ENCODE peak calls at places on chromosome 9, in five cellular contexts. G is astrocyte of the spinal cord, K is dorsolateral prefrontal cortex, J is fibroblast of mammary gland, W is heart left ventricle. B is an unnamed sample.

GRCh38 chr9:7777776-7778175 is 21.8 kb downstream of the DMAC1 start:
- DNase-seq in G (no peak), K (no peak), J (peak; percentile 29), W (no peak), B (no peak)

GRCh38 chr9:131579789-131580211 is 34.5 kb downstream of the PRRT1B start:
- DNase-seq in G (no peak), K (no peak), J (no peak), W (peak; percentile 48), B (no peak)

GRCh38 chr9:116002624-116003023 is 151.0 kb upstream of the PAPPA start:
- DNase-seq in G (peak; percentile 40), K (no peak), J (peak; percentile 73), W (no peak), B (no peak)

GRCh38 chr9:19371942-19372341 is 8.1 kb downstream of the RPS6 start:
- DNase-seq in G (no peak), K (no peak), J (no peak), W (no peak), B (no peak)

GRCh38 chr9:131499254-131499653 is 3.5 kb upstream of the POMT1 start:
- DNase-seq in G (no peak), K (no peak), J (no peak), W (no peak), B (no peak)

GRCh38 chr9:127822108-127822507 is 19.4 kb downstream of the FPGS start:
- DNase-seq in G (no peak), K (no peak), J (no peak), W (no peak), B (no peak)

GRCh38 chr9:129309041-129309430 is 131.0 kb upstream of the IER5L start:
- DNase-seq in G (no peak), K (no peak), J (no peak), W (peak; percentile 11), B (no peak)

GRCh38 chr9:85704744-85705143 is 37.0 kb downstream of the AGTPBP1 start:
- DNase-seq in G (no peak), K (no peak), J (no peak), W (no peak), B (no peak)

GRCh38 chr9:126613656-126614055 is at the start of gene LMX1B:
- DNase-seq in G (no peak), K (no peak), J (peak; percentile 44), W (peak; percentile 77), B (no peak)

GRCh38 chr9:113901196-113901818 is 25.2 kb downstream of the ZNF618 start:
- DNase-seq in G (no peak), K (peak; percentile 31), J (no peak), W (no peak), B (no peak)

GRCh38 chr9:129487658-129488483 is 133.0 kb downstream of the C9orf50 start:
- DNase-seq in G (peak; percentile 71), K (peak; percentile 65), J (peak; percentile 71), W (peak; percentile 56), B (no peak)

GRCh38 chr9:4490705-4491620 is 695 bp downstream of the SLC1A1 start:
- DNase-seq in G (no peak), K (peak; percentile 18), J (no peak), W (peak; percentile 19), B (no peak)

GRCh38 chr9:93525476-93525875 is 50.9 kb upstream of the PHF2 start:
- DNase-seq in G (peak; percentile 18), K (peak; percentile 61), J (peak; percentile 25), W (no peak), B (no peak)

GRCh38 chr9:93261735-93262523 is 78.0 kb downstream of the WNK2 start:
- DNase-seq in G (no peak), K (no peak), J (no peak), W (no peak), B (no peak)

GRCh38 chr9:12819436-12820185 is 44.8 kb downstream of the LURAP1L start:
- DNase-seq in G (no peak), K (peak; percentile 29), J (peak; percentile 69), W (no peak), B (no peak)

GRCh38 chr9:101677864-101678263 is 60.6 kb downstream of the GRIN3A start:
- DNase-seq in G (no peak), K (no peak), J (no peak), W (no peak), B (no peak)

GRCh38 chr9:126125177-126125576 is 201.5 kb upstream of the MVB12B start:
- DNase-seq in G (no peak), K (no peak), J (no peak), W (no peak), B (no peak)

DNA sequence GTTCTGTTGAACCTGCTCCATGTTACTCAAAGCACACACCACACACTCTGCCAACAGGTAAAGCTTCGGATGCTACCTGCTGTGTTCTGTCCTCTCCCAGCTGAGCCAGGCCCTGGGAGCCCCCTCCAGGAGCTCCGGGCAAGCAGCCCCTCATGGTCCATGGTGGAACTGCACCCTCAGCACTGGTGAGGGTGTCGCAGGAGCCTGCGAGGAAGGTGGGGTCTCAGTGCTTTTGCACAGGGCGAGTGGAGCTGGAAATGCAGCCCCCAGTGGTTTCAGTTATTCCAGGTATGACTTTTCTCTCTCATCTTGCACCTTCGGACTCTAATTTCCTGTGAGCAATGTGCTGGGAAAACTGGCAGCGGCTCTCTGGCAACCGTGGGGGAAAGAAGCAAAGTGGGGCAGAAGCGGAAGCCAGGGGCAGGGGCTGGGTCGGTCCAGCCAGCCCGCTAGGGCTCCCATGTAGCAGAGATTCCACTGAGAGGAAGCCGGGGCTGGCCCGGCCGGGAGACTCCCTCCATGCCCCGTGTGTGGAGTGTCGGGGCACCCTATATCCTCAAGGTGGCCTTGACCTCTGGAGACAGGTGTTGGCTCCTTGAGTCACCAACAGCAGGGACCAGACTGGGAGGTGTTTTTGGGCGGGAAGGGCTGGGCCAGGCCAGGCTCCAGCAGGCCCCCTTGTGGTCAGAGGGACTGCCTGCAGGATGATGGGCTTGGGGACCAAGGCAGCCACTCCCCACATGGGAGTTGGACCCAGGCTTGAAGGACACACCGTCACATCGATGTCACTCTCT is 75.6 kb upstream of the PRSS3 start:
- DNase-seq in G (no peak), K (no peak), J (peak; percentile 3), W (no peak), B (no peak)
- H3K4me3 ChIP-seq in G (no peak overlapping the region), K (no peak overlapping the region), J (no peak overlapping the region), W (no peak overlapping the region), B (no peak overlapping the region)

GRCh38 chr9:133737774-133738038 is 446 bp downstream of the SARDH start:
- DNase-seq in G (no peak), K (no peak), J (no peak), W (no peak), B (no peak)
- H3K4me3 ChIP-seq in G (peak overlapping the region; percentile 8), K (peak overlapping the region; percentile 36), J (no peak overlapping the region), W (peak overlapping the region; percentile 54), B (no peak overlapping the region)

GRCh38 chr9:69601698-69602097 is 70.5 kb downstream of the APBA1 start:
- DNase-seq in G (no peak), K (no peak), J (no peak), W (no peak), B (no peak)

GRCh38 chr9:69600314-69601047 is 71.7 kb downstream of the APBA1 start:
- DNase-seq in G (no peak), K (no peak), J (no peak), W (no peak), B (no peak)

GRCh38 chr9:69602768-69603167 is 69.4 kb downstream of the APBA1 start:
- DNase-seq in G (no peak), K (no peak), J (no peak), W (no peak), B (no peak)

GRCh38 chr9:69603656-69604055 is 68.5 kb downstream of the APBA1 start:
- DNase-seq in G (no peak), K (no peak), J (no peak), W (no peak), B (no peak)

GRCh38 chr9:69599232-69599971 is 72.8 kb downstream of the APBA1 start:
- DNase-seq in G (peak; percentile 56), K (no peak), J (peak; percentile 76), W (no peak), B (no peak)
- H3K4me3 ChIP-seq in G (no peak overlapping the region), K (no peak overlapping the region), J (no peak overlapping the region), W (no peak overlapping the region), B (no peak overlapping the region)

GRCh38 chr9:35972093-35972492 is 14.1 kb upstream of the OR2S2 start:
- DNase-seq in G (no peak), K (no peak), J (no peak), W (peak; percentile 20), B (no peak)
- H3K4me3 ChIP-seq in G (no peak overlapping the region), K (peak overlapping the region; percentile 12), J (no peak overlapping the region), W (peak overlapping the region; percentile 10), B (no peak overlapping the region)

GRCh38 chr9:34578241-34579096 is 11.1 kb downstream of the CNTFR start:
- DNase-seq in G (peak; percentile 31), K (no peak), J (peak; percentile 53), W (no peak), B (no peak)

GRCh38 chr9:34577635-34578240 is 11.8 kb downstream of the CNTFR start:
- DNase-seq in G (no peak), K (no peak), J (no peak), W (no peak), B (no peak)

GRCh38 chr9:34575775-34576592 is 13.5 kb downstream of the CNTFR start:
- DNase-seq in G (no peak), K (no peak), J (no peak), W (no peak), B (no peak)

GRCh38 chr9:34576943-34577634 is 12.4 kb downstream of the CNTFR start:
- DNase-seq in G (no peak), K (no peak), J (no peak), W (no peak), B (no peak)

GRCh38 chr9:34576593-34576935 is 13.0 kb downstream of the CNTFR start:
- DNase-seq in G (no peak), K (no peak), J (no peak), W (no peak), B (no peak)
- H3K4me3 ChIP-seq in G (no peak overlapping the region), K (no peak overlapping the region), J (no peak overlapping the region), W (no peak overlapping the region), B (no peak overlapping the region)

DNA sequence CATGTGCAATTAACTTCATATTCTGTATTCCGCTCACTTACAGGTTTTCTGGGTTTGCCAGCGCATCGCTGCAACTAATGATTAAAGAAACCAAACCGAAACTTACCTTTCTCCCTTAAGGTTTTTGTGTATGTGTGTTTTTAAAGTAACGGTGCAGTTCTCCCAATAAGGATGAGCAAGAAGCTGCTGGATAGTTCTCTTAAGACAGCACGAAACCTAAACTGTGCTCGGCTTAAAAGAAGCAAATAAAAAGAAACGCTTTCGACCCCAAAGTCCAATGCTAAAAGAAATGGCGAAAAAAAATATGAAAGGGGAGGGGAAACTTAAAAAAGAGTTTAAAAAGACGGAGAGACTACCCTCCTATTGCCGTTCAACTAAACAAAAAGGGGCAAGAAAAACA is 340 bp downstream of the ELAVL2 start:
- DNase-seq in G (peak; percentile 62), K (no peak), J (peak; percentile 6), W (no peak), B (no peak)
- H3K4me3 ChIP-seq in G (peak overlapping the region; percentile 51), K (peak overlapping the region; percentile 76), J (peak overlapping the region; percentile 44), W (peak overlapping the region; percentile 47), B (no peak overlapping the region)